ENCODE peak calls at places on chromosome 11, in seven cellular contexts. Q is H9, I is left ventricle myocardium inferior, H is GM13977, S is neural crest cell, W is omental fat pad, G is RWPE1. X is an unnamed sample.

GRCh38 chr11:122578168-122578825 is 77.2 kb upstream of the UBASH3B start:
- DNase-seq in S (no peak), I (no peak), H (no peak), W (no peak), Q (no peak), G (no peak), X (no peak)

GRCh38 chr11:116507849-116508695 is 264.7 kb downstream of the BUD13 start:
- DNase-seq in H (no peak), S (no peak), I (no peak), W (no peak), Q (no peak), G (no peak), X (no peak)

GRCh38 chr11:12121504-12121903 is 11.1 kb downstream of the MICAL2 start:
- DNase-seq in H (no peak), G (no peak), Q (no peak), S (no peak), I (no peak), W (no peak), X (no peak)

GRCh38 chr11:24312464-24313238 is 184.2 kb upstream of the LUZP2 start:
- DNase-seq in G (no peak), I (no peak), S (no peak), H (no peak), Q (no peak), W (no peak), X (no peak)

GRCh38 chr11:69106124-69106811 is 49.5 kb upstream of the SMIM38 start:
- DNase-seq in Q (no peak), S (no peak), W (no peak), I (no peak), H (no peak), G (no peak), X (no peak)

GRCh38 chr11:62546937-62547625 is 475 bp upstream of the AHNAK start:
- DNase-seq in I (peak; percentile 42), H (no peak), W (no peak), G (peak; percentile 56), S (no peak), Q (no peak), X (no peak)

GRCh38 chr11:122516686-122517085 is 138.8 kb upstream of the UBASH3B start:
- DNase-seq in S (no peak), Q (no peak), W (no peak), H (no peak), G (no peak), I (no peak), X (no peak)

GRCh38 chr11:34345012-34345804 is 12.6 kb downstream of the ABTB2 start:
- DNase-seq in Q (peak; percentile 18), I (peak; percentile 42), W (no peak), H (no peak), S (no peak), G (peak; percentile 85), X (no peak)

GRCh38 chr11:61056566-61056965 is 45.7 kb upstream of the CD5 start:
- DNase-seq in W (no peak), S (no peak), I (no peak), Q (no peak), G (no peak), H (no peak), X (no peak)

GRCh38 chr11:63802637-63803414 is 10.4 kb upstream of the SPINDOC start:
- DNase-seq in W (no peak), H (no peak), Q (no peak), S (no peak), G (peak; percentile 76), I (no peak), X (no peak)

GRCh38 chr11:46513934-46514342 is 79.9 kb downstream of the AMBRA1 start:
- DNase-seq in G (peak; percentile 79), H (no peak), W (no peak), Q (no peak), I (peak; percentile 47), S (no peak), X (peak; percentile 32)

GRCh38 chr11:30445056-30445455 is 122.2 kb downstream of the ARL14EP start:
- DNase-seq in W (no peak), S (no peak), I (no peak), Q (no peak), H (no peak), G (no peak), X (no peak)

GRCh38 chr11:79092791-79093313 is 348.0 kb downstream of the TENM4 start:
- DNase-seq in G (peak; percentile 94), H (no peak), I (no peak), W (no peak), S (no peak), Q (no peak), X (no peak)

GRCh38 chr11:102497061-102497460 is 33.5 kb downstream of the MMP7 start:
- DNase-seq in H (no peak), I (no peak), S (no peak), G (no peak), Q (no peak), W (no peak), X (no peak)

GRCh38 chr11:46557684-46558151 is 36.1 kb downstream of the AMBRA1 start:
- DNase-seq in W (no peak), Q (no peak), G (no peak), S (no peak), H (no peak), I (no peak), X (no peak)

GRCh38 chr11:16839821-16840220 is 101.4 kb downstream of the C11orf58 start:
- DNase-seq in H (no peak), Q (no peak), I (no peak), S (no peak), W (no peak), G (no peak), X (no peak)

GRCh38 chr11:31702966-31703365 is 108.2 kb downstream of the PAX6 start:
- DNase-seq in I (no peak), G (no peak), S (no peak), W (no peak), Q (no peak), H (no peak), X (no peak)

GRCh38 chr11:128246364-128247234 is 340.8 kb downstream of the ETS1 start:
- DNase-seq in G (no peak), S (no peak), Q (no peak), H (no peak), W (no peak), I (no peak), X (no peak)

GRCh38 chr11:19788435-19788834 is 75.8 kb downstream of the NAV2 start:
- DNase-seq in S (no peak), H (no peak), W (no peak), Q (no peak), G (no peak), I (no peak), X (no peak)

GRCh38 chr11:46278387-46279173 is 1.1 kb downstream of the CREB3L1 start:
- DNase-seq in Q (peak; percentile 75), S (peak; percentile 56), G (no peak), I (peak; percentile 58), W (no peak), H (peak; percentile 75), X (peak; percentile 74)

GRCh38 chr11:125390949-125391348 is 105.1 kb downstream of the FEZ1 start:
- DNase-seq in S (no peak), W (no peak), G (no peak), H (no peak), I (no peak), Q (no peak), X (no peak)

GRCh38 chr11:76801736-76802135 is 18.6 kb downstream of the TSKU start:
- DNase-seq in H (no peak), S (no peak), I (no peak), W (no peak), G (no peak), Q (no peak), X (no peak)

GRCh38 chr11:16081756-16082531 is 274.4 kb downstream of the SOX6 start:
- DNase-seq in W (no peak), H (no peak), G (no peak), I (no peak), S (no peak), Q (no peak), X (no peak)

GRCh38 chr11:118258410-118258809 is 5.7 kb downstream of the MPZL2 start:
- DNase-seq in I (no peak), Q (no peak), G (no peak), H (no peak), S (no peak), W (no peak), X (no peak)

GRCh38 chr11:31236052-31236652 is 133.4 kb downstream of the DCDC1 start:
- DNase-seq in H (no peak), W (no peak), S (no peak), G (peak; percentile 20), I (no peak), Q (no peak), X (no peak)

GRCh38 chr11:3723014-3723708 is 52.0 kb upstream of the CHRNA10 start:
- DNase-seq in H (no peak), W (no peak), Q (no peak), S (no peak), G (peak; percentile 66), I (no peak), X (no peak)

GRCh38 chr11:40129276-40129675 is 1330.2 kb downstream of the LRRC4C start:
- DNase-seq in H (peak; percentile 3), G (peak; percentile 23), W (no peak), S (no peak), Q (no peak), I (no peak), X (no peak)
- TF ChIP-seq CTCF in H (peak; percentile 35), G (peak; percentile 10), W (no peak), S (peak; percentile 68), Q (peak; percentile 67), I (no peak), X (peak; percentile 26)

GRCh38 chr11:83364500-83365059 is 78.4 kb upstream of the CCDC90B start:
- DNase-seq in S (no peak), I (no peak), Q (no peak), W (no peak), H (no peak), G (no peak), X (no peak)
- TF ChIP-seq CTCF in S (no peak), I (no peak), Q (no peak), W (no peak), H (no peak), G (no peak), X (no peak)

GRCh38 chr11:66638177-66639065 is at the start of gene RBM4:
- DNase-seq in I (peak; percentile 96), Q (peak; percentile 99), W (peak; percentile 85), H (peak; percentile 97), S (peak; percentile 93), G (peak; percentile 100), X (peak; percentile 91)
- TF ChIP-seq CTCF in I (no peak), Q (no peak), W (no peak), H (peak; percentile 1), S (no peak), G (no peak), X (no peak)

DNA sequence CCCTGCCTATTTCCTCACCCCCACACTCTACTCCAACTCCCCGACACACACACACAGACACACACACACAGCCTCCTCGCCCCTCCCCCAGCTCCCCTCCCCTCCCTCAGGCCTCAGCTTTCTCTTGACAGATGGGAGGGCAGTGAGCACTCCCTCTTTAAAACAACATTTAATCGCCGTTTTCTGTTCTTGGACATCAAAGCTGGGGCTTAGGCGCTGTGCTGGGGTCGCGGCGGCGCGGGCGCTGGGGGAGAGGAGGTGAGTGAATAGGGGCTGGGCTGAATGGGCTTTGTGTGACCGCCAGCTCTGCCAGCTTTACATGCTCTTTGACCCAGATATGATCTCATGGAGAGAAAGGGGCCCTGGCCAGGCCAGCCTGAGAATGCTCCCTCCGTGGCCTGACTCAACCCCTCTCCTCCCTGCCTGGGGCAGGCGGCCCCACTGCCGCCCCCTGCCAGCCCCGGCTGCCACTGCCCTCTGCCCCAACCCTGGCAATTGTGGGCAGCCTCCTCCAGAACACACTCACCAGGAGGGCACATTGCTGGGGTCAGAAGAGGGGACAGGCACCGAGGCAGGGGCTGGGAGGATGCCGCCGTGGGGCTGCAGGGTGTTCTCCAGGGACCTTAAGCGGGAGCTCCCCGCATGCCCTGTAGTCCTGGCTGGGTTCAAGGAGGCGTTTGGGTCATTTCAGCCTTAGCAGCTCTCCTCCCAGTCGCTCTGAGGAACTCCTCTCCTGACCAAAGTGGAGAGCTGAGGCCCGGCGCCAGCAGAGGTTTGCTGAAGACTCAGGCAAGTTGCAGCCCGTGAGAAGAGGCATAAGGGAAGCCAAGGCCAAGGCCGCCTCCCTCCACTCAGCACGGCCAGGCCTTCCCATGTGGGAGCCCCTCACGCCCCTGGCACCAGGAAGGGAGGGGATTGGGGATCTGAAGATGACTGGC is 38.3 kb upstream of the NNMT start:
- DNase-seq in Q (peak; percentile 46), G (no peak), I (peak; percentile 72), W (no peak), H (peak; percentile 9), S (peak; percentile 80), X (no peak)
- TF ChIP-seq CTCF in Q (peak; percentile 45), G (no peak), I (peak; percentile 45), W (no peak), H (no peak), S (peak; percentile 52), X (no peak)